ENCODE peak calls at places on chromosomes 13 and 19, in four cellular contexts. A is GM12878, C is HepG2, V is K562. M is an unnamed sample.

GRCh38 chr19:39768811-39769210 is 9.8 kb upstream of the LEUTX start:
- DNase-seq in A (no peak), C (no peak), V (no peak), M (no peak)

GRCh38 chr13:66313408-66313807 is 916.7 kb downstream of the PCDH9 start:
- DNase-seq in A (no peak), C (no peak), V (no peak), M (no peak)

GRCh38 chr13:99979453-99980200 is 2.0 kb upstream of the ZIC2 start:
- DNase-seq in A (no peak), C (no peak), V (no peak), M (no peak)

GRCh38 chr19:33461256-33462111 is 60.1 kb downstream of the PEPD start:
- DNase-seq in A (no peak), C (no peak), V (no peak), M (no peak)

GRCh38 chr13:110409581-110409992 is 102.5 kb downstream of the COL4A2 start:
- DNase-seq in A (no peak), C (no peak), V (no peak), M (no peak)

GRCh38 chr19:50657672-50658437 is 8.6 kb downstream of the C19orf81 start:
- DNase-seq in A (peak; percentile 5), C (peak; percentile 44), V (peak; percentile 96), M (peak; percentile 97)

GRCh38 chr13:94726425-94726824 is 14.1 kb upstream of the SOX21 start:
- DNase-seq in A (no peak), C (no peak), V (no peak), M (no peak)

GRCh38 chr13:41588899-41589298 is 131.5 kb downstream of the RGCC start:
- DNase-seq in A (no peak), C (peak; percentile 50), V (peak; percentile 39), M (no peak)

GRCh38 chr19:29811125-29812079 is at the start of gene CCNE1:
- DNase-seq in A (no peak), C (peak; percentile 65), V (peak; percentile 92), M (peak; percentile 99)

GRCh38 chr19:38273499-38273898 is 9.1 kb downstream of the SPINT2 start:
- DNase-seq in A (no peak), C (no peak), V (no peak), M (no peak)

GRCh38 chr19:53467503-53468262 is at the start of gene ZNF813:
- DNase-seq in A (peak; percentile 64), C (peak; percentile 82), V (peak; percentile 96), M (peak; percentile 25)

GRCh38 chr19:13718733-13719132 is 45.6 kb upstream of the MRI1 start:
- DNase-seq in A (no peak), C (no peak), V (no peak), M (no peak)

GRCh38 chr19:8168537-8168936 is 19.1 kb upstream of the FBN3 start:
- DNase-seq in A (no peak), C (no peak), V (no peak), M (no peak)

GRCh38 chr13:105997436-105998232 is 537.8 kb downstream of the EFNB2 start:
- DNase-seq in A (no peak), C (no peak), V (no peak), M (no peak)

GRCh38 chr13:109999659-110000533 is 213.5 kb upstream of the IRS2 start:
- DNase-seq in A (no peak), C (no peak), V (no peak), M (no peak)

GRCh38 chr19:3975637-3976087 is 4.8 kb upstream of the DAPK3 start:
- DNase-seq in A (no peak), C (no peak), V (no peak), M (no peak)

GRCh38 chr13:111420113-111420876 is 99.9 kb downstream of the TEX29 start:
- DNase-seq in A (no peak), C (no peak), V (no peak), M (no peak)

GRCh38 chr13:99648905-99649304 is 147.6 kb downstream of the TM9SF2 start:
- DNase-seq in A (no peak), C (no peak), V (no peak), M (no peak)

GRCh38 chr13:51235756-51236564 is 13.8 kb downstream of the FAM124A start:
- DNase-seq in A (no peak), C (no peak), V (no peak), M (no peak)

GRCh38 chr19:14078406-14078805 is 5.8 kb downstream of the MISP3 start:
- DNase-seq in A (no peak), C (no peak), V (no peak), M (no peak)

GRCh38 chr19:56080669-56081401 is 40.3 kb downstream of the ZNF787 start:
- DNase-seq in A (peak; percentile 38), C (peak; percentile 52), V (peak; percentile 80), M (peak; percentile 73)

GRCh38 chr13:74710006-74710405 is 575.8 kb upstream of the KLF12 start:
- DNase-seq in A (no peak), C (no peak), V (no peak), M (no peak)

GRCh38 chr19:35555301-35556005 is 8.0 kb downstream of the ATP4A start:
- DNase-seq in A (no peak), C (peak; percentile 56), V (peak; percentile 65), M (peak; percentile 54)

GRCh38 chr19:58476498-58477015 is 405 bp downstream of the ZNF446 start:
- DNase-seq in A (no peak), C (peak; percentile 25), V (peak; percentile 59), M (no peak)

GRCh38 chr19:29337029-29337428 is 124.1 kb upstream of the UQCRFS1 start:
- DNase-seq in A (no peak), C (no peak), V (no peak), M (peak; percentile 0)

GRCh38 chr13:33096886-33097610 is 80.8 kb downstream of the KL start:
- DNase-seq in A (no peak), C (no peak), V (no peak), M (no peak)

GRCh38 chr13:77337159-77337558 is 10.3 kb upstream of the MYCBP2 start:
- DNase-seq in A (no peak), C (no peak), V (no peak), M (no peak)

GRCh38 chr19:12723643-12724426 is at the start of gene TNPO2:
- DNase-seq in A (peak; percentile 40), C (peak; percentile 71), V (peak; percentile 69), M (peak; percentile 71)

GRCh38 chr19:50639121-50640112 is at the start of gene SYT3:
- DNase-seq in A (no peak), C (no peak), V (peak; percentile 95), M (peak; percentile 82)

GRCh38 chr19:44668985-44669764 is 2.1 kb upstream of the CEACAM19 start:
- DNase-seq in A (no peak), C (no peak), V (no peak), M (no peak)

GRCh38 chr13:109381546-109382180 is 404.7 kb downstream of the IRS2 start:
- DNase-seq in A (no peak), C (no peak), V (no peak), M (no peak)

GRCh38 chr19:10418281-10419199 is 1.8 kb upstream of the PDE4A start:
- DNase-seq in A (no peak), C (no peak), V (peak; percentile 17), M (no peak)

GRCh38 chr19:5805465-5806132 is 732 bp downstream of the NRTN start:
- DNase-seq in A (no peak), C (peak; percentile 65), V (peak; percentile 86), M (peak; percentile 85)

GRCh38 chr19:52028780-52029123 is 573 bp upstream of the ZNF614 start:
- DNase-seq in A (no peak), C (no peak), V (no peak), M (no peak)

DNA sequence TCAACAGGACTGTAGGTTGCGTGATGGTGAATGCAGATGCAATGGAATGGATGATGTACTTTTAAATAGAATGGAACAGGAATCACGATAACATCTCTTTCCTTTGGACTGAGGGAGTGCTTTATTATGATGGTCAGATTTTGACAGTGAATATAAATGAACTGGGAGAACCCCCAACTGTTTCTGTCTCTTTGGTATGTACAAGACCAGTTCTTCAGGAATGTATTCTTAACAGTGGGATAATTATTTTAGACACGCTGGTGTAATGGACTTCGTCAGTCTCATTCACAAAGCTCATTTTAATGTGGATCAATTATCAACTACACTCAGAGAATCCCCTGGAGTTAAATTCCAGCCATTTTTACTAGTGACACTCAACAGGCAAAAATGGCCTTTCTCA is 124.8 kb upstream of the NBEA start:
- DNase-seq in A (no peak), C (no peak), V (no peak), M (no peak)
- TF ChIP-seq FOXK2 in A (no peak), C (no peak), V (no peak), M (no peak)

GRCh38 chr13:21735621-21736401 is 64.9 kb downstream of the FGF9 start:
- DNase-seq in A (no peak), C (no peak), V (no peak), M (no peak)

GRCh38 chr13:21733475-21734311 is 62.8 kb downstream of the FGF9 start:
- DNase-seq in A (no peak), C (no peak), V (no peak), M (no peak)

GRCh38 chr13:21734961-21735360 is 64.1 kb downstream of the FGF9 start:
- DNase-seq in A (no peak), C (no peak), V (no peak), M (no peak)

DNA sequence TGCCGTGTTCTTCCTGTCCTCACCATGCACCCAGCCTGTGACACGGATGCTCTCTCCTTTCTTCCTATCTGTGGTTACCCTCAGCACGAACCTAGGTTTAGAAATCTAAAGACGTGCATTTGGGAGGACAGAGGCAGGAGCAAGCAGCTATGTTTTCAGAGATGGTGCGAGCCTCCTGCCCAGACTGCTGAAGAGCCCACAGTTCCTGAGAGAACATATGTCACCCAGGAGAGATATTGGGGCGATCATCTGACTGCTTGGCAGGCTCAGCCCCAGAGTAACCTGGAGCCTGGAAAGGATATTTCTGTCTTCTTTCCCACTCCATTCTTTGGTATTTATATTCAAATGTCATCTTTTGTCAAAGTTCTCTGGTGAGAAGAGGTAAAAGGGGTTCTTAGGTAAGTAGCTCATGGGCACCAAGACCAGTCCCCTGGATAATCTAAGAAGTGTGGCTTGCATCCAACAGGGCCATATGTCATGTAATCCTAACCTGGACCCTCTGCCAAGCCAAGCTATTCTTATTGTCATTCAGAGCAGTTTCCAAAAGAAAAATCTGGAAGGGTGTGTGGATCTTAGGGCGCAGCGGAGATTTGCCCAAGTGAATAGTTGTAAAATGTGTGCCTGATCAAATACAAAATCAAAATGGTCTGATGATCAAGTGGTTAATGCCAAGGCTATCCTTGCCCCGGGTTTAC is 59.5 kb downstream of the FGF9 start:
- DNase-seq in A (no peak), C (no peak), V (no peak), M (no peak)
- TF ChIP-seq BHLHE40 in A (no peak), C (no peak), V (no peak), M (no peak)

GRCh38 chr13:113427562-113428468 is 25.5 kb downstream of the ADPRHL1 start:
- DNase-seq in A (no peak), C (no peak), V (no peak), M (no peak)
- TF ChIP-seq SP1 in A (no peak), C (no peak), V (no peak), M (no peak)

DNA sequence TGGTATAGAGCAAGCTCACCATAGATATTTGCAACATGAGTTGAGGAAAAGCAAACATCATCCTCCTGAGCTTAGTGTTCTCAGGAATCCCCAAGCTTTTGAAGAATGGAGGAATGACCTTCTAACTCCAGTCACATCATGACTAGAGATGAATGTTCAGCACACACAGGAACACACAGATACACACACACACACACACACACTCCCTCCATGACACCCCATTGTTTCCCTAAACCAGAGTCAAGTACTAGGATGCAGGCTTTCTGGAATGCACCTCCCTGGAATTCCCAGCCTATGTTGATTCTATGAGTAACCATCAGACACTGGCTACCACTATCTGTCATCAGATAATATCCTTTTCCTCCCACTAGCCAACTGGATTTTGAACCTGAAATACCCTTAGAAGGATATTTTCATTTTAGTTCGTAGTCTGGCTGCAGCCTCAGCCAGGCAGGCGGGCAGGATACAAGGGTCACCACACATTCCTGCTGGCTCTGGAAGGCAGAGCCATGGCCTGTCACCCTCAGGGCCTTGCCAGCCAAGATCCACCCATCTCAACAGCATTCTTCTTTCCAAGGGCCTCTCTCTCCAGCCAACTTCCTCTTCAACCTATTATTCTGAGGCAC is 162.4 kb downstream of the FOXO1 start:
- DNase-seq in A (no peak), C (peak; percentile 99), V (no peak), M (no peak)
- TF ChIP-seq FOXK2 in A (no peak), C (peak; percentile 89), V (no peak), M (no peak)

M was measured in HEK293T.